ENCODE peak calls at places on chromosomes 5 and 9, in five cellular contexts. Z is mammary epithelial cell, K is cardiac muscle cell, I is transverse colon, A is Panc1. N is an unnamed sample.

GRCh38 chr5:84364043-84364442 is 20.6 kb downstream of the EDIL3 start:
- DNase-seq in Z (no peak), K (no peak), I (no peak), A (no peak), N (peak; percentile 81)

GRCh38 chr5:149916317-149917072 is 28.1 kb downstream of the PDE6A start:
- DNase-seq in Z (peak; percentile 19), K (no peak), I (no peak), A (no peak), N (no peak)

GRCh38 chr5:74546796-74547195 is 93.7 kb downstream of the ENC1 start:
- DNase-seq in Z (peak; percentile 40), K (no peak), I (no peak), A (no peak), N (peak; percentile 70)

GRCh38 chr5:161549106-161549505 is 2.6 kb upstream of the GABRB2 start:
- DNase-seq in Z (no peak), K (peak; percentile 37), I (no peak), A (no peak), N (no peak)

GRCh38 chr9:36319806-36320205 is 61.6 kb upstream of the GNE start:
- DNase-seq in Z (peak; percentile 67), K (no peak), I (peak; percentile 66), A (no peak), N (no peak)

GRCh38 chr9:94847486-94847885 is 121.0 kb downstream of the AOPEP start:
- DNase-seq in Z (peak; percentile 67), K (no peak), I (no peak), A (no peak), N (peak; percentile 96)

GRCh38 chr5:120419110-120419509 is 45.0 kb upstream of the PRR16 start:
- DNase-seq in Z (no peak), K (no peak), I (no peak), A (no peak), N (peak; percentile 41)

GRCh38 chr9:89364664-89365531 is 46.6 kb downstream of the SECISBP2 start:
- DNase-seq in Z (peak; percentile 46), K (no peak), I (no peak), A (no peak), N (no peak)

GRCh38 chr5:134438641-134439621 is 27.2 kb upstream of the CDKN2AIPNL start:
- DNase-seq in Z (peak; percentile 98), K (no peak), I (peak; percentile 75), A (no peak), N (peak; percentile 96)

GRCh38 chr5:163846512-163846911 is 341.1 kb downstream of the MAT2B start:
- DNase-seq in Z (peak; percentile 12), K (no peak), I (no peak), A (no peak), N (peak; percentile 49)

GRCh38 chr5:15821506-15821905 is 321.5 kb downstream of the FBXL7 start:
- DNase-seq in Z (no peak), K (no peak), I (no peak), A (no peak), N (peak; percentile 23)

GRCh38 chr9:122158202-122158601 is 1.4 kb downstream of the NDUFA8 start:
- DNase-seq in Z (peak; percentile 39), K (peak; percentile 24), I (peak; percentile 26), A (peak; percentile 33), N (peak; percentile 49)

GRCh38 chr9:112041536-112042243 is 133.4 kb downstream of the SUSD1 start:
- DNase-seq in Z (peak; percentile 99), K (no peak), I (no peak), A (peak; percentile 94), N (peak; percentile 94)

GRCh38 chr5:42875785-42876374 is 64.2 kb upstream of the SELENOP start:
- DNase-seq in Z (no peak), K (no peak), I (no peak), A (no peak), N (no peak)

GRCh38 chr9:107158321-107158720 is 124.8 kb upstream of the RAD23B start:
- DNase-seq in Z (peak; percentile 16), K (peak; percentile 71), I (no peak), A (no peak), N (peak; percentile 33)

DNA sequence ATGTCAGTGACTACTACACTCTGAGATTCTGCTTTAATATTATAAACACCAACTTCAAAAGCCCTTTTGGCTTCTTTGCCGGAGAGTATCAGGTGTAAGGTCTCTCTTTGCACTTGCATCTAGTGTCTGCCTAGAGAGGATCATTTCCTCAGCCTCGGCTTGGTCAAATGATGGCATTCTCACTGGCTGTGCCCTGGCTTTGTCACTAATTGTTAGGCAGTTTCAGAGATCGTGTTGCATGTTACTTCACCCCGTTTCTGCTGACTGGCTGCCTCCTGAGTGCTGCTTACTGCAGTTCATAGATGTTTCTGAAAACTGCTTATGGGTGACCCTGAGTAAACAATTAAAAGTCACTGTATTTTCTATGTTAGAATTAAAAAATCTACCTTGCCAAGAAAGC is 48.8 kb downstream of the SLC1A3 start:
- DNase-seq in Z (no peak), K (peak; percentile 53), I (no peak), A (no peak), N (no peak)
- H3K4me1 ChIP-seq in Z (peaks cover 42% of the 10 kb centered on the region), K (peaks cover 26% of the 10 kb centered on the region), I (peaks cover 5% of the 10 kb centered on the region), A (no peaks in the 10 kb centered on the region), N (peaks cover 11% of the 10 kb centered on the region)

DNA sequence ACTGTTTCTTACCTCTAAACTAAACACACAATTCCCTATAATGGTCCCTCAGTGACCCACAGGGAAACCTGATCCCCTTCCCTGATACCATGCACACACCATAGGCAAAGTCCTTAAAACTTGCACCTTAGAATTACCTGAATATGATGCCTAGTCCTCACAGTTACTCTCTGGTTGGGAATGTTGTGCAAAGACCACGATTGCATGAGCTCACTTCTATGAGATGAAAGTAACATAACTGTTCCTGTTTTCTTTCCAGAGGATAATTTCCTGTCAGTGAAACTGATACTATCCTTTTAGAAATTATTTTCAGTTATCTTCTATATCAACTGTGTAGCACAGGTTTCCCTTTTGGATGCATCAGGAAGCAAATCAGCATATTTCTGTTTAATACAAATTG is 51.4 kb upstream of the TNFAIP8 start:
- DNase-seq in Z (peak; percentile 44), K (no peak), I (no peak), A (no peak), N (peak; percentile 45)
- H3K4me1 ChIP-seq in Z (peaks cover 44% of the 10 kb centered on the region), K (peaks cover 9% of the 10 kb centered on the region), I (peaks cover 12% of the 10 kb centered on the region), A (peaks cover 14% of the 10 kb centered on the region), N (peaks cover 21% of the 10 kb centered on the region)

GRCh38 chr5:109852371-109853160 is 162.8 kb downstream of the MAN2A1 start:
- DNase-seq in Z (no peak), K (no peak), I (no peak), A (no peak), N (peak; percentile 65)

GRCh38 chr5:109853362-109853761 is 163.6 kb downstream of the MAN2A1 start:
- DNase-seq in Z (no peak), K (no peak), I (no peak), A (no peak), N (peak; percentile 56)

GRCh38 chr5:109857405-109858031 is 167.8 kb downstream of the MAN2A1 start:
- DNase-seq in Z (no peak), K (no peak), I (no peak), A (no peak), N (no peak)

GRCh38 chr5:109859537-109859936 is 169.8 kb downstream of the MAN2A1 start:
- DNase-seq in Z (no peak), K (no peak), I (no peak), A (no peak), N (no peak)

GRCh38 chr5:109855056-109855455 is 165.3 kb downstream of the MAN2A1 start:
- DNase-seq in Z (peak; percentile 32), K (no peak), I (no peak), A (no peak), N (no peak)
- H3K4me1 ChIP-seq in Z (no peaks in the 10 kb centered on the region), K (no peaks in the 10 kb centered on the region), I (no peaks in the 10 kb centered on the region), A (no peaks in the 10 kb centered on the region), N (no peaks in the 10 kb centered on the region)

GRCh38 chr5:32127759-32128158 is 46.4 kb downstream of the GOLPH3 start:
- DNase-seq in Z (no peak), K (no peak), I (no peak), A (no peak), N (no peak)
- H3K4me1 ChIP-seq in Z (no peaks in the 10 kb centered on the region), K (peaks cover 12% of the 10 kb centered on the region), I (peaks cover 13% of the 10 kb centered on the region), A (no peaks in the 10 kb centered on the region), N (no peaks in the 10 kb centered on the region)

GRCh38 chr5:138246334-138246733 is 28.1 kb downstream of the GFRA3 start:
- DNase-seq in Z (no peak), K (no peak), I (no peak), A (no peak), N (no peak)
- H3K4me1 ChIP-seq in Z (no peaks in the 10 kb centered on the region), K (no peaks in the 10 kb centered on the region), I (peaks cover 9% of the 10 kb centered on the region), A (peaks cover 6% of the 10 kb centered on the region), N (no peaks in the 10 kb centered on the region)

DNA sequence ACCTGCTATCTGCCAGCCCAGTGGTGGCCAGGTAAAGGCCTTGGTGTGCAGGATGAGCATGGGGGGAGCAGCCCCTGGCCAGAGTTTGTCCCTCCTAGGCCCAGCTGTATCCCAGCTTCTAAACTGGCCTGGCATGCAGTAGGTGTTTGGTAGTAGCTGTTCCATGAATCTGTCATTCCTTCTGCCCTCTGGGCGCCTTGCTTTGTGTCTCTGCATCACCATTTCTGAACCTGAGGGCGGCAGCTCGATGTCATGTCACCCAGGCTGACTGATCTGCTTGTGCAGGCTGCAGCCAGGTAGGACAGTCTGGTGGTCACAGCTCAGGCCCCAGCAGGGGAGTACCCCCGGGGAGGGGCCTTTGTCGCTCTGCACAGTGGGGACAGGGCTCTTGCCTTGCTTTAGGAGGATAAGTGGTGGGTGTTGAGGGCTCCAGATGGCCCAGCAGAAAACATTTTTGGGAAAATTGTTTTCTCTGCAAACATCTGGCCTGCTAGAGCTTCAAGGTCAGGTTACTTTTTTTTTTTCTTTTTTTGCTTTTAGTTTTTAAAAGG is 4.6 kb upstream of the SUSD3 start:
- DNase-seq in Z (no peak), K (no peak), I (no peak), A (no peak), N (no peak)
- H3K4me1 ChIP-seq in Z (peaks cover 3% of the 10 kb centered on the region), K (no peaks in the 10 kb centered on the region), I (peaks cover 7% of the 10 kb centered on the region), A (no peaks in the 10 kb centered on the region), N (no peaks in the 10 kb centered on the region)

GRCh38 chr5:10586008-10586407 is 22.1 kb downstream of the ANKRD33B start:
- DNase-seq in Z (no peak), K (no peak), I (no peak), A (no peak), N (no peak)
- H3K4me1 ChIP-seq in Z (peaks cover 8% of the 10 kb centered on the region), K (peaks cover 13% of the 10 kb centered on the region), I (no peaks in the 10 kb centered on the region), A (peaks cover 26% of the 10 kb centered on the region), N (no peaks in the 10 kb centered on the region)